ENCODE peak calls at places on chromosomes 6 and 20, in eight cellular contexts. One of them, this sample, is unnamed.

GRCh38 chr20:45518282-45518681 is 2.9 kb upstream of the SPINT3 start:
- DNase-seq in progenitor cell of endocrine pancreas: no peak
- DNase-seq in heart right ventricle: no peak
- DNase-seq in H7: no peak
- DNase-seq in activated CD8-positive, alpha-beta T cell treated with anti-CD3 and anti-CD28 coated beads for 36 hours: no peak
- DNase-seq in M059J: peak
- DNase-seq in T-helper 1 cell: no peak
- DNase-seq in activated CD4-positive, alpha-beta T cell treated with anti-CD3 and anti-CD28 coated beads, Interleukin-2, amount 10 ng/mL, durations not matched to agents 7 days and 5 days: no peak
- DNase-seq in this sample: no peak

GRCh38 chr6:158797331-158798202 is 21.6 kb downstream of the EZR start:
- DNase-seq in activated CD4-positive, alpha-beta T cell treated with anti-CD3 and anti-CD28 coated beads, Interleukin-2, amount 10 ng/mL, durations not matched to agents 7 days and 5 days: no peak
- DNase-seq in progenitor cell of endocrine pancreas: no peak
- DNase-seq in T-helper 1 cell: no peak
- DNase-seq in M059J: peak
- DNase-seq in heart right ventricle: no peak
- DNase-seq in H7: no peak
- DNase-seq in activated CD8-positive, alpha-beta T cell treated with anti-CD3 and anti-CD28 coated beads for 36 hours: no peak
- DNase-seq in this sample: no peak

GRCh38 chr6:10420546-10421507 is 6.0 kb upstream of the TFAP2A start:
- DNase-seq in M059J: no peak
- DNase-seq in progenitor cell of endocrine pancreas: peak
- DNase-seq in heart right ventricle: no peak
- DNase-seq in activated CD4-positive, alpha-beta T cell treated with anti-CD3 and anti-CD28 coated beads, Interleukin-2, amount 10 ng/mL, durations not matched to agents 7 days and 5 days: no peak
- DNase-seq in activated CD8-positive, alpha-beta T cell treated with anti-CD3 and anti-CD28 coated beads for 36 hours: no peak
- DNase-seq in T-helper 1 cell: no peak
- DNase-seq in H7: peak
- DNase-seq in this sample: no peak

GRCh38 chr6:83119742-83120300 is 52.4 kb downstream of the DOP1A start:
- DNase-seq in H7: no peak
- DNase-seq in progenitor cell of endocrine pancreas: no peak
- DNase-seq in activated CD8-positive, alpha-beta T cell treated with anti-CD3 and anti-CD28 coated beads for 36 hours: no peak
- DNase-seq in M059J: peak
- DNase-seq in activated CD4-positive, alpha-beta T cell treated with anti-CD3 and anti-CD28 coated beads, Interleukin-2, amount 10 ng/mL, durations not matched to agents 7 days and 5 days: no peak
- DNase-seq in heart right ventricle: no peak
- DNase-seq in T-helper 1 cell: no peak
- DNase-seq in this sample: no peak

GRCh38 chr6:139650941-139651340 is 276.5 kb upstream of the CITED2 start:
- DNase-seq in H7: no peak
- DNase-seq in T-helper 1 cell: no peak
- DNase-seq in progenitor cell of endocrine pancreas: no peak
- DNase-seq in M059J: no peak
- DNase-seq in activated CD4-positive, alpha-beta T cell treated with anti-CD3 and anti-CD28 coated beads, Interleukin-2, amount 10 ng/mL, durations not matched to agents 7 days and 5 days: no peak
- DNase-seq in activated CD8-positive, alpha-beta T cell treated with anti-CD3 and anti-CD28 coated beads for 36 hours: no peak
- DNase-seq in heart right ventricle: no peak
- DNase-seq in this sample: no peak

GRCh38 chr6:131779304-131779703 is 28.5 kb upstream of the ENPP1 start:
- DNase-seq in T-helper 1 cell: no peak
- DNase-seq in progenitor cell of endocrine pancreas: no peak
- DNase-seq in M059J: no peak
- DNase-seq in activated CD4-positive, alpha-beta T cell treated with anti-CD3 and anti-CD28 coated beads, Interleukin-2, amount 10 ng/mL, durations not matched to agents 7 days and 5 days: no peak
- DNase-seq in heart right ventricle: no peak
- DNase-seq in H7: no peak
- DNase-seq in activated CD8-positive, alpha-beta T cell treated with anti-CD3 and anti-CD28 coated beads for 36 hours: no peak
- DNase-seq in this sample: no peak

GRCh38 chr6:112929661-112930060 is 582.5 kb downstream of the RFPL4B start:
- DNase-seq in M059J: no peak
- DNase-seq in activated CD4-positive, alpha-beta T cell treated with anti-CD3 and anti-CD28 coated beads, Interleukin-2, amount 10 ng/mL, durations not matched to agents 7 days and 5 days: no peak
- DNase-seq in activated CD8-positive, alpha-beta T cell treated with anti-CD3 and anti-CD28 coated beads for 36 hours: no peak
- DNase-seq in progenitor cell of endocrine pancreas: no peak
- DNase-seq in T-helper 1 cell: no peak
- DNase-seq in heart right ventricle: no peak
- DNase-seq in H7: peak
- DNase-seq in this sample: no peak

GRCh38 chr20:20614391-20614790 is 98.1 kb downstream of the RALGAPA2 start:
- DNase-seq in H7: no peak
- DNase-seq in activated CD4-positive, alpha-beta T cell treated with anti-CD3 and anti-CD28 coated beads, Interleukin-2, amount 10 ng/mL, durations not matched to agents 7 days and 5 days: no peak
- DNase-seq in T-helper 1 cell: no peak
- DNase-seq in heart right ventricle: no peak
- DNase-seq in activated CD8-positive, alpha-beta T cell treated with anti-CD3 and anti-CD28 coated beads for 36 hours: no peak
- DNase-seq in M059J: no peak
- DNase-seq in progenitor cell of endocrine pancreas: no peak
- DNase-seq in this sample: no peak

GRCh38 chr6:37433657-37434271 is 743 bp downstream of the CMTR1 start:
- DNase-seq in activated CD8-positive, alpha-beta T cell treated with anti-CD3 and anti-CD28 coated beads for 36 hours: peak
- DNase-seq in H7: no peak
- DNase-seq in activated CD4-positive, alpha-beta T cell treated with anti-CD3 and anti-CD28 coated beads, Interleukin-2, amount 10 ng/mL, durations not matched to agents 7 days and 5 days: peak
- DNase-seq in M059J: peak
- DNase-seq in heart right ventricle: no peak
- DNase-seq in T-helper 1 cell: peak
- DNase-seq in progenitor cell of endocrine pancreas: no peak
- DNase-seq in this sample: no peak

GRCh38 chr6:1856381-1856780 is 246.7 kb downstream of the FOXC1 start:
- DNase-seq in M059J: peak
- DNase-seq in progenitor cell of endocrine pancreas: no peak
- DNase-seq in H7: no peak
- DNase-seq in heart right ventricle: peak
- DNase-seq in T-helper 1 cell: no peak
- DNase-seq in activated CD4-positive, alpha-beta T cell treated with anti-CD3 and anti-CD28 coated beads, Interleukin-2, amount 10 ng/mL, durations not matched to agents 7 days and 5 days: no peak
- DNase-seq in activated CD8-positive, alpha-beta T cell treated with anti-CD3 and anti-CD28 coated beads for 36 hours: no peak
- DNase-seq in this sample: no peak

GRCh38 chr20:23162887-23163286 is 76.8 kb upstream of the CD93 start:
- DNase-seq in progenitor cell of endocrine pancreas: no peak
- DNase-seq in heart right ventricle: no peak
- DNase-seq in activated CD8-positive, alpha-beta T cell treated with anti-CD3 and anti-CD28 coated beads for 36 hours: no peak
- DNase-seq in T-helper 1 cell: no peak
- DNase-seq in H7: no peak
- DNase-seq in M059J: no peak
- DNase-seq in activated CD4-positive, alpha-beta T cell treated with anti-CD3 and anti-CD28 coated beads, Interleukin-2, amount 10 ng/mL, durations not matched to agents 7 days and 5 days: no peak
- DNase-seq in this sample: no peak

GRCh38 chr6:166307082-166307980 is 861 bp downstream of the PRR18 start:
- DNase-seq in M059J: no peak
- DNase-seq in progenitor cell of endocrine pancreas: peak
- DNase-seq in heart right ventricle: no peak
- DNase-seq in T-helper 1 cell: no peak
- DNase-seq in activated CD8-positive, alpha-beta T cell treated with anti-CD3 and anti-CD28 coated beads for 36 hours: no peak
- DNase-seq in H7: peak
- DNase-seq in activated CD4-positive, alpha-beta T cell treated with anti-CD3 and anti-CD28 coated beads, Interleukin-2, amount 10 ng/mL, durations not matched to agents 7 days and 5 days: no peak
- DNase-seq in this sample: peak

GRCh38 chr20:61436268-61436667 is 184.2 kb downstream of the CDH4 start:
- DNase-seq in progenitor cell of endocrine pancreas: no peak
- DNase-seq in H7: no peak
- DNase-seq in heart right ventricle: no peak
- DNase-seq in T-helper 1 cell: no peak
- DNase-seq in activated CD4-positive, alpha-beta T cell treated with anti-CD3 and anti-CD28 coated beads, Interleukin-2, amount 10 ng/mL, durations not matched to agents 7 days and 5 days: no peak
- DNase-seq in activated CD8-positive, alpha-beta T cell treated with anti-CD3 and anti-CD28 coated beads for 36 hours: no peak
- DNase-seq in M059J: peak
- DNase-seq in this sample: no peak

GRCh38 chr6:56938634-56939294 is 16.1 kb upstream of the BEND6 start:
- DNase-seq in activated CD4-positive, alpha-beta T cell treated with anti-CD3 and anti-CD28 coated beads, Interleukin-2, amount 10 ng/mL, durations not matched to agents 7 days and 5 days: no peak
- DNase-seq in activated CD8-positive, alpha-beta T cell treated with anti-CD3 and anti-CD28 coated beads for 36 hours: no peak
- DNase-seq in T-helper 1 cell: no peak
- DNase-seq in progenitor cell of endocrine pancreas: no peak
- DNase-seq in H7: no peak
- DNase-seq in heart right ventricle: peak
- DNase-seq in M059J: peak
- DNase-seq in this sample: no peak

GRCh38 chr6:156269751-156270369 is 507.3 kb upstream of the ARID1B start:
- DNase-seq in heart right ventricle: no peak
- DNase-seq in H7: no peak
- DNase-seq in activated CD8-positive, alpha-beta T cell treated with anti-CD3 and anti-CD28 coated beads for 36 hours: peak
- DNase-seq in M059J: no peak
- DNase-seq in activated CD4-positive, alpha-beta T cell treated with anti-CD3 and anti-CD28 coated beads, Interleukin-2, amount 10 ng/mL, durations not matched to agents 7 days and 5 days: peak
- DNase-seq in progenitor cell of endocrine pancreas: no peak
- DNase-seq in T-helper 1 cell: no peak
- DNase-seq in this sample: no peak

GRCh38 chr20:10705801-10706459 is 32.1 kb upstream of the JAG1 start:
- DNase-seq in H7: no peak
- DNase-seq in progenitor cell of endocrine pancreas: no peak
- DNase-seq in activated CD8-positive, alpha-beta T cell treated with anti-CD3 and anti-CD28 coated beads for 36 hours: no peak
- DNase-seq in heart right ventricle: no peak
- DNase-seq in T-helper 1 cell: no peak
- DNase-seq in M059J: peak
- DNase-seq in activated CD4-positive, alpha-beta T cell treated with anti-CD3 and anti-CD28 coated beads, Interleukin-2, amount 10 ng/mL, durations not matched to agents 7 days and 5 days: no peak
- DNase-seq in this sample: no peak

GRCh38 chr20:17871861-17872260 is 96.7 kb downstream of the SNX5 start:
- DNase-seq in H7: no peak
- DNase-seq in heart right ventricle: no peak
- DNase-seq in activated CD8-positive, alpha-beta T cell treated with anti-CD3 and anti-CD28 coated beads for 36 hours: peak
- DNase-seq in activated CD4-positive, alpha-beta T cell treated with anti-CD3 and anti-CD28 coated beads, Interleukin-2, amount 10 ng/mL, durations not matched to agents 7 days and 5 days: no peak
- DNase-seq in M059J: no peak
- DNase-seq in T-helper 1 cell: no peak
- DNase-seq in progenitor cell of endocrine pancreas: no peak
- DNase-seq in this sample: no peak

GRCh38 chr6:149093643-149094042 is 223.9 kb upstream of the TAB2 start:
- DNase-seq in activated CD4-positive, alpha-beta T cell treated with anti-CD3 and anti-CD28 coated beads, Interleukin-2, amount 10 ng/mL, durations not matched to agents 7 days and 5 days: no peak
- DNase-seq in activated CD8-positive, alpha-beta T cell treated with anti-CD3 and anti-CD28 coated beads for 36 hours: no peak
- DNase-seq in H7: no peak
- DNase-seq in M059J: peak
- DNase-seq in heart right ventricle: no peak
- DNase-seq in T-helper 1 cell: no peak
- DNase-seq in progenitor cell of endocrine pancreas: no peak
- DNase-seq in this sample: no peak

GRCh38 chr6:44642870-44643522 is 255.5 kb downstream of the CDC5L start:
- DNase-seq in activated CD8-positive, alpha-beta T cell treated with anti-CD3 and anti-CD28 coated beads for 36 hours: peak
- DNase-seq in heart right ventricle: no peak
- DNase-seq in M059J: peak
- DNase-seq in activated CD4-positive, alpha-beta T cell treated with anti-CD3 and anti-CD28 coated beads, Interleukin-2, amount 10 ng/mL, durations not matched to agents 7 days and 5 days: peak
- DNase-seq in H7: no peak
- DNase-seq in T-helper 1 cell: peak
- DNase-seq in progenitor cell of endocrine pancreas: no peak
- DNase-seq in this sample: no peak

GRCh38 chr20:41149679-41150131 is 12.4 kb downstream of the PLCG1 start:
- DNase-seq in H7: no peak
- DNase-seq in activated CD8-positive, alpha-beta T cell treated with anti-CD3 and anti-CD28 coated beads for 36 hours: no peak
- DNase-seq in T-helper 1 cell: no peak
- DNase-seq in M059J: peak
- DNase-seq in heart right ventricle: no peak
- DNase-seq in activated CD4-positive, alpha-beta T cell treated with anti-CD3 and anti-CD28 coated beads, Interleukin-2, amount 10 ng/mL, durations not matched to agents 7 days and 5 days: no peak
- DNase-seq in progenitor cell of endocrine pancreas: no peak
- DNase-seq in this sample: no peak

GRCh38 chr20:16135630-16136029 is 437.6 kb downstream of the KIF16B start:
- DNase-seq in progenitor cell of endocrine pancreas: no peak
- DNase-seq in H7: no peak
- DNase-seq in heart right ventricle: no peak
- DNase-seq in activated CD8-positive, alpha-beta T cell treated with anti-CD3 and anti-CD28 coated beads for 36 hours: no peak
- DNase-seq in activated CD4-positive, alpha-beta T cell treated with anti-CD3 and anti-CD28 coated beads, Interleukin-2, amount 10 ng/mL, durations not matched to agents 7 days and 5 days: no peak
- DNase-seq in T-helper 1 cell: no peak
- DNase-seq in M059J: no peak
- DNase-seq in this sample: no peak

GRCh38 chr6:2688416-2689064 is 62.2 kb downstream of the MYLK4 start:
- DNase-seq in heart right ventricle: no peak
- DNase-seq in activated CD8-positive, alpha-beta T cell treated with anti-CD3 and anti-CD28 coated beads for 36 hours: peak
- DNase-seq in progenitor cell of endocrine pancreas: no peak
- DNase-seq in M059J: peak
- DNase-seq in H7: no peak
- DNase-seq in T-helper 1 cell: no peak
- DNase-seq in activated CD4-positive, alpha-beta T cell treated with anti-CD3 and anti-CD28 coated beads, Interleukin-2, amount 10 ng/mL, durations not matched to agents 7 days and 5 days: no peak
- DNase-seq in this sample: no peak

GRCh38 chr20:5056801-5057599 is 55.7 kb upstream of the SLC23A2 start:
- DNase-seq in activated CD8-positive, alpha-beta T cell treated with anti-CD3 and anti-CD28 coated beads for 36 hours: peak
- DNase-seq in T-helper 1 cell: peak
- DNase-seq in activated CD4-positive, alpha-beta T cell treated with anti-CD3 and anti-CD28 coated beads, Interleukin-2, amount 10 ng/mL, durations not matched to agents 7 days and 5 days: peak
- DNase-seq in M059J: peak
- DNase-seq in H7: peak
- DNase-seq in progenitor cell of endocrine pancreas: no peak
- DNase-seq in heart right ventricle: peak
- DNase-seq in this sample: peak

GRCh38 chr6:47308674-47309325 is 905 bp downstream of the TNFRSF21 start:
- DNase-seq in heart right ventricle: peak
- DNase-seq in T-helper 1 cell: no peak
- DNase-seq in M059J: peak
- DNase-seq in activated CD4-positive, alpha-beta T cell treated with anti-CD3 and anti-CD28 coated beads, Interleukin-2, amount 10 ng/mL, durations not matched to agents 7 days and 5 days: no peak
- DNase-seq in activated CD8-positive, alpha-beta T cell treated with anti-CD3 and anti-CD28 coated beads for 36 hours: peak
- DNase-seq in progenitor cell of endocrine pancreas: peak
- DNase-seq in H7: peak
- DNase-seq in this sample: no peak

GRCh38 chr20:57346477-57346876 is 4.6 kb upstream of the RAE1 start:
- DNase-seq in activated CD4-positive, alpha-beta T cell treated with anti-CD3 and anti-CD28 coated beads, Interleukin-2, amount 10 ng/mL, durations not matched to agents 7 days and 5 days: peak
- DNase-seq in progenitor cell of endocrine pancreas: peak
- DNase-seq in T-helper 1 cell: peak
- DNase-seq in heart right ventricle: peak
- DNase-seq in activated CD8-positive, alpha-beta T cell treated with anti-CD3 and anti-CD28 coated beads for 36 hours: peak
- DNase-seq in M059J: peak
- DNase-seq in H7: peak
- DNase-seq in this sample: peak